ENCODE peak calls at places on chromosome 21, in nine cellular contexts. One of them, this sample, is unnamed.

GRCh38 chr21:27653481-27653880 is 686.6 kb upstream of the ADAMTS5 start:
- DNase-seq in lower leg skin: no peak
- DNase-seq in tibial nerve: no peak
- DNase-seq in body of pancreas: no peak
- DNase-seq in A549: no peak
- DNase-seq in transverse colon: no peak
- DNase-seq in sigmoid colon: no peak
- DNase-seq in adrenal gland: no peak
- DNase-seq in H1: no peak
- DNase-seq in this sample: no peak

GRCh38 chr21:45816794-45817193 is 164.8 kb upstream of the COL6A1 start:
- DNase-seq in body of pancreas: no peak
- DNase-seq in sigmoid colon: no peak
- DNase-seq in tibial nerve: no peak
- DNase-seq in A549: no peak
- DNase-seq in H1: no peak
- DNase-seq in transverse colon: no peak
- DNase-seq in lower leg skin: no peak
- DNase-seq in adrenal gland: no peak
- DNase-seq in this sample: no peak

GRCh38 chr21:23003951-23004350 is 2005.7 kb downstream of the NCAM2 start:
- DNase-seq in A549: no peak
- DNase-seq in tibial nerve: no peak
- DNase-seq in body of pancreas: no peak
- DNase-seq in transverse colon: no peak
- DNase-seq in sigmoid colon: no peak
- DNase-seq in H1: no peak
- DNase-seq in adrenal gland: no peak
- DNase-seq in lower leg skin: no peak
- DNase-seq in this sample: no peak

GRCh38 chr21:27590271-27590670 is 623.4 kb upstream of the ADAMTS5 start:
- DNase-seq in tibial nerve: no peak
- DNase-seq in lower leg skin: no peak
- DNase-seq in H1: no peak
- DNase-seq in adrenal gland: no peak
- DNase-seq in A549: no peak
- DNase-seq in body of pancreas: no peak
- DNase-seq in transverse colon: no peak
- DNase-seq in sigmoid colon: no peak
- DNase-seq in this sample: no peak

GRCh38 chr21:20999567-21000169 is 1.5 kb downstream of the NCAM2 start:
- DNase-seq in H1: peak; percentile 70
- DNase-seq in tibial nerve: peak; percentile 39
- DNase-seq in A549: peak; percentile 11
- DNase-seq in lower leg skin: no peak
- DNase-seq in sigmoid colon: no peak
- DNase-seq in body of pancreas: peak; percentile 14
- DNase-seq in adrenal gland: peak; percentile 84
- DNase-seq in transverse colon: peak; percentile 16
- DNase-seq in this sample: no peak

GRCh38 chr21:29904359-29905282 is 35.2 kb downstream of the GRIK1 start:
- DNase-seq in sigmoid colon: no peak
- DNase-seq in H1: no peak
- DNase-seq in A549: no peak
- DNase-seq in adrenal gland: no peak
- DNase-seq in tibial nerve: no peak
- DNase-seq in lower leg skin: no peak
- DNase-seq in body of pancreas: no peak
- DNase-seq in transverse colon: no peak
- DNase-seq in this sample: no peak

GRCh38 chr21:35424122-35424521 is 375.0 kb upstream of the RUNX1 start:
- DNase-seq in lower leg skin: no peak
- DNase-seq in H1: no peak
- DNase-seq in adrenal gland: no peak
- DNase-seq in sigmoid colon: no peak
- DNase-seq in tibial nerve: no peak
- DNase-seq in transverse colon: no peak
- DNase-seq in A549: no peak
- DNase-seq in body of pancreas: no peak
- DNase-seq in this sample: no peak

GRCh38 chr21:16942703-16943102 is 570.1 kb upstream of the CXADR start:
- DNase-seq in sigmoid colon: no peak
- DNase-seq in body of pancreas: no peak
- DNase-seq in adrenal gland: no peak
- DNase-seq in lower leg skin: no peak
- DNase-seq in H1: peak; percentile 51
- DNase-seq in tibial nerve: no peak
- DNase-seq in transverse colon: no peak
- DNase-seq in A549: peak; percentile 28
- DNase-seq in this sample: no peak

DNA sequence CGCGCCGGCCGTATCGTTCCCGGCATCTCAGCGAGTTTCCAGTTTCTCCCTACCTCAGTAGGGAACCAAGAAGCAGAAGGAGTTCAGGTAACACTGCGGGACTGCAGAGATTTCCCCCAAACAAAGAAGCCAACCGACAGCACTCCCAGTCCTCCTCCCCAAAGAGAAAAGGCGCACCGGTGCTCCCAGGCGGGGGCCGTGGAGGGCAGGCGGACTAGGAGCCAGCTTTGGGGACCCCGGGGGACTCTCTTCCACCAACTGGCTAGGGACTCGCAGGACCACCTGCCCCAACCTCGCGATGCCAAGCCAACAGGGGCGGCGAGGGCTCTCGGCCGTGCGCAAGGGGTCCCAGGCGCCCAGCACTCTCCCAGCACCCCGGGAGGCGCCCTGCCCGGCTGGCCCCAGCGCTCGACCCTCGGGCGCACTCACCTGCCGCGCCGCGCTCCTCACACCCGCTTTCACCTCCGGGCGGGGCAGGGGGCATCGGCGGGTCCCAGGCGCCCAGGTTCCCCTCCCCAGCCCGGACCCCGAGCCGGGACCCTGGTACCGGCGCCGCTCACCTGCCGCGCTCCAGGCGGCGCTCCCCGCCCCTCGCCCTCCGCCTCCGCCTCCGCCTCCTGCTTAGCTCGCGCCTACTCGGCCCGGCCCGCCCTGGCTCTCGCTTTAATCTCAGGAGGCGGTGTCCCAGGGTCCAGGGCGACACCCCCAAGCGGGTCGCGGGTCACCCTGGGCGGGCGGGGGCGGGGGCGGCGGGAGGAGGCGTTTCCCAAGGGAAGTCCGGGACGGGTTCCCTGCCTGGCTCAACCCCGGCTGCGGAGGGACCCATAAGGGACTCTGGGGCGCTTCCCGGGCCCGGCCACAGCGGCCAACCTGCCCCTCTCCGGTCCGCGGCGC is at the start of gene TMPRSS2:
- DNase-seq in adrenal gland: no peak
- DNase-seq in A549: no peak
- DNase-seq in sigmoid colon: no peak
- DNase-seq in transverse colon: peak; percentile 90
- DNase-seq in H1: peak; percentile 78
- DNase-seq in tibial nerve: no peak
- DNase-seq in body of pancreas: peak; percentile 93
- DNase-seq in lower leg skin: no peak
- DNase-seq in this sample: no peak
- TF ChIP-seq POLR2A in adrenal gland: no peak
- TF ChIP-seq POLR2A in A549: no peak
- TF ChIP-seq POLR2A in sigmoid colon: no peak
- TF ChIP-seq POLR2A in transverse colon: peak; percentile 88
- TF ChIP-seq POLR2A in H1: no peak
- TF ChIP-seq POLR2A in tibial nerve: no peak
- TF ChIP-seq POLR2A in body of pancreas: peak; percentile 91
- TF ChIP-seq POLR2A in lower leg skin: no peak
- TF ChIP-seq POLR2A in this sample: no peak

DNA sequence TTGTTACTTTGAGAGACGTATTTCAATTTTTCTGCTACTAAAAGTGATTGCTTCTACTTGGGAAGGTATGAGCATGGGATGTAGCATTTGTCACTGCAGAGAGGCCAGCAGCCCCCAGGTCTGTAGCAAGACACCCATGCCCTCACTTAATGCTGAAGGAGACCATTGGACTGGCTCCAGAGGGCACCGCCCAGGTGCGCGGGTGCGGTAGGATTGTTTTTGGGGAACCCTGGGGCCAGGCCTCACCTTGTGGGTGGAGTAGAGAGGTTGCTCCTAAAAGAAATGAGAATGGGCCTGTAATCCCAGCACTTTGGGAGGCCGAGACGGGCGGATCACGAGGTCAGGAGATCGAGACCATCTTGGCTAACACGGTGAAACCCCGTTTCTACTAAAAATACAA is 30.6 kb upstream of the IFNGR2 start:
- DNase-seq in body of pancreas: no peak
- DNase-seq in H1: no peak
- DNase-seq in lower leg skin: no peak
- DNase-seq in A549: no peak
- DNase-seq in transverse colon: peak; percentile 6
- DNase-seq in sigmoid colon: peak; percentile 33
- DNase-seq in tibial nerve: no peak
- DNase-seq in adrenal gland: peak; percentile 31
- DNase-seq in this sample: no peak
- TF ChIP-seq POLR2A in body of pancreas: no peak
- TF ChIP-seq POLR2A in H1: no peak
- TF ChIP-seq POLR2A in lower leg skin: no peak
- TF ChIP-seq POLR2A in A549: no peak
- TF ChIP-seq POLR2A in transverse colon: no peak
- TF ChIP-seq POLR2A in sigmoid colon: no peak
- TF ChIP-seq POLR2A in tibial nerve: no peak
- TF ChIP-seq POLR2A in adrenal gland: no peak
- TF ChIP-seq POLR2A in this sample: no peak

DNA sequence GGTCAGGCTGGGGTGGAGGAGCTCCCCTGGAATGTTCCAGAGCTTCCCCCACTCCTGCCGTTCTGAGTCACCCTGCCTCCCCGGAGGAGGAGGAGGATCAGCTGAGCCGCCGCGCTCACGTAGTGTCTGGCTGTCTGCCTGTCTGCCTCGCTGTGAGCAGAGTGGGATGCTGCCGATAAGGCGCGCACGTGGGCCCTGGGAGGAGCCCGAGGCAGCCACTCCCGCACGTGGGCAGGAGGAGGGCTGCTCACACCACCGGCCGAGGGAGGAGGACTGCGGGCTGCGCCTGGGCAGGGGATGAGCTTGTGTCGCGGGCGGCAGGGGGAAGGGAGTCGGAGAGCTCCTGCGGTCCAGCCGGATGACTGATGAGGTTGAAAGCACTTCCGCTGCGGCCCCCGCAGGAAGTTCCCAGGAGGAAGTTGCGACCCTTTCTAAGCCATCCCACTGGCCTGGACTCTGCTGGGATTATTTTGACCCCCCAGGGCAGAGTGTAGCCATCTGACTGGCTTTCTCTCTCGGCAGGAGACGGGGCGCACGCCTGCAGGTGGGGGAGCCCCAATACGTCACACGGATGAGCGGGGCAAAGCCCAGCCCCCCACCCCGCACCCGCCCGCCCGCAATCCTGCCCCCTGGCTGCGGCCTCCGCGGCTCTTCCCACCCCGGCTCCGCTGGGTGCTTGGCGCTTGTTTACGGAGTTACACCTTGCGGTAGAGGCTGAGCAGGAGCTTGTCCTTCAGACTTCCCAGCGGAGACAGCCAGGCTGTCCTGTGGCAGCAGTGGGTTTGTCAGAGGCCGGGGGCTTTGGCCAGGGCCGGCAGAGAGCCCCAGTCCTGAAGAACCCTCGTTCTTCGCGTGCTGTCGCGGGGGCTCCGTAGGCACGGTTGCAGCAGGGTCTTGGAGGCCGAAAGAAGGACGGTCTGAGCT is 9.8 kb downstream of the PDXK start:
- DNase-seq in transverse colon: peak; percentile 88
- DNase-seq in A549: peak; percentile 88
- DNase-seq in tibial nerve: peak; percentile 94
- DNase-seq in body of pancreas: peak; percentile 90
- DNase-seq in lower leg skin: peak; percentile 92
- DNase-seq in adrenal gland: peak; percentile 99
- DNase-seq in sigmoid colon: peak; percentile 99
- DNase-seq in H1: peak; percentile 87
- DNase-seq in this sample: peak; percentile 84
- TF ChIP-seq POLR2A in transverse colon: peak; percentile 18
- TF ChIP-seq POLR2A in A549: no peak
- TF ChIP-seq POLR2A in tibial nerve: peak; percentile 98
- TF ChIP-seq POLR2A in body of pancreas: peak; percentile 55
- TF ChIP-seq POLR2A in lower leg skin: no peak
- TF ChIP-seq POLR2A in adrenal gland: peak; percentile 94
- TF ChIP-seq POLR2A in sigmoid colon: peak; percentile 74
- TF ChIP-seq POLR2A in H1: no peak
- TF ChIP-seq POLR2A in this sample: peak; percentile 63

GRCh38 chr21:39350094-39351006 is 1.5 kb upstream of the HMGN1 start:
- DNase-seq in body of pancreas: no peak
- DNase-seq in sigmoid colon: no peak
- DNase-seq in transverse colon: no peak
- DNase-seq in H1: no peak
- DNase-seq in A549: no peak
- DNase-seq in adrenal gland: no peak
- DNase-seq in tibial nerve: no peak
- DNase-seq in lower leg skin: no peak
- DNase-seq in this sample: no peak

GRCh38 chr21:39348355-39349210 is at the start of gene HMGN1:
- DNase-seq in body of pancreas: peak; percentile 91
- DNase-seq in lower leg skin: peak; percentile 73
- DNase-seq in sigmoid colon: peak; percentile 91
- DNase-seq in H1: peak; percentile 90
- DNase-seq in transverse colon: peak; percentile 88
- DNase-seq in A549: peak; percentile 69
- DNase-seq in adrenal gland: peak; percentile 87
- DNase-seq in tibial nerve: peak; percentile 52
- DNase-seq in this sample: peak; percentile 81

GRCh38 chr21:39347537-39347936 is 1.4 kb downstream of the HMGN1 start:
- DNase-seq in H1: no peak
- DNase-seq in lower leg skin: no peak
- DNase-seq in adrenal gland: no peak
- DNase-seq in sigmoid colon: no peak
- DNase-seq in tibial nerve: no peak
- DNase-seq in body of pancreas: no peak
- DNase-seq in A549: no peak
- DNase-seq in transverse colon: no peak
- DNase-seq in this sample: no peak

GRCh38 chr21:39348040-39348354 is 891 bp downstream of the HMGN1 start:
- DNase-seq in lower leg skin: no peak
- DNase-seq in A549: no peak
- DNase-seq in body of pancreas: no peak
- DNase-seq in adrenal gland: no peak
- DNase-seq in sigmoid colon: no peak
- DNase-seq in H1: no peak
- DNase-seq in tibial nerve: no peak
- DNase-seq in transverse colon: no peak
- DNase-seq in this sample: no peak

DNA sequence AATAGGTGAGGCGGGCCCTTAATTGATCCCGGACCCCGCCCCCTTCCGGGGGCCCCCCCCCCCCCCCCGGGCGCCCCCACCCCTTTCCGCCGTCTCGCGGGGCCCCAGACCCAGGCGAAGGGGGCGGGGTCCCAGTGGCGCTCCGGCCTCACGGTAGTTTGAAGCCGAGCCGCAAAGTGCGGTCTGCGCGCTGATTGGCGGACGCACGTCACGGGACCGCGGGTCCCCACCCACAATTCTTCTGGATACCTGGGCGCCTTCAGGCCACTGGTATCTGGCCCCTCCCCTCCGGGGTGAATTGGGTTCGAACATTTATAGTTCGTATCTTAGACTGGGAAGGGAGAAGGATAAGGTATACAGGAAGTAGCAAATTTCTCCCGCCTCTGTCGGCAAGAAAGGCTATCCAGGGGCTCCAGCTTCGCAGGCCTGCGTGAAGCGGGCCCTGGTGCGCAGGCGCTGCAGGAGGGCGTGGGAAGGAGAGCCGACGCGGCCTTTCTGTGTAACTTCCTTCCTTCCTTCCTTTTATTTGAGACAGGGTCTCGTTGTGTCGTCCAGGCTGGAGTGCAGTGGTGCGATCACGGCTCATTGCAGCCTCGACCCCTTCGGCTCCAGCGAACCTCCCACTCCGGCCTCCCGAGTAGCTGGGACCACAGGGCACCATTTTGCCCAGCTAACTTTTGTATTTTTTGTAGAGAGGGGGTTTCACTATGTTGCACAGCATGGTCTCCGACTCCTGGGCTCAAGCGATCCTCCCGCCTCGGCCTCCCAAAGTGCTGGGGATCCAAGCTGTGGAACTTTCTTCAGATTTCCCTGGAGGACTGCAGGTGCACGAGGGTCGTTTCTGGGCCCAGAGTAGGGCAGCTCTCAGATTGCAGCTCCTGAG is 564 bp upstream of the HMGN1 start:
- DNase-seq in A549: peak; percentile 94
- DNase-seq in sigmoid colon: peak; percentile 96
- DNase-seq in transverse colon: peak; percentile 98
- DNase-seq in H1: peak; percentile 97
- DNase-seq in tibial nerve: peak; percentile 83
- DNase-seq in body of pancreas: peak; percentile 98
- DNase-seq in adrenal gland: peak; percentile 98
- DNase-seq in lower leg skin: peak; percentile 95
- DNase-seq in this sample: peak; percentile 86
- TF ChIP-seq POLR2A in A549: peak; percentile 64
- TF ChIP-seq POLR2A in sigmoid colon: no peak
- TF ChIP-seq POLR2A in transverse colon: peak; percentile 77
- TF ChIP-seq POLR2A in H1: no peak
- TF ChIP-seq POLR2A in tibial nerve: no peak
- TF ChIP-seq POLR2A in body of pancreas: peak; percentile 72
- TF ChIP-seq POLR2A in adrenal gland: peak; percentile 28
- TF ChIP-seq POLR2A in lower leg skin: no peak
- TF ChIP-seq POLR2A in this sample: peak; percentile 96